ENCODE peak calls at places on chromosome 14, in eight cellular contexts. One of them, this sample, is unnamed.

GRCh38 chr14:23099212-23099861 is 4.0 kb downstream of the C14orf119 start:
- DNase-seq in NCI-H187: no peak
- DNase-seq in HuH-7.5: no peak
- DNase-seq in NCI-H1105: no peak
- DNase-seq in KG1: no peak
- DNase-seq in CMK: no peak
- DNase-seq in stimulated activated CD8-positive, alpha-beta memory T cell treated with anti-CD3 and anti-CD28 coated beads, Interleukin-12 subunit alpha, Interleukin-12 subunit beta, amount 100 ng/mL, for 1 hour: no peak
- DNase-seq in tibial nerve: no peak
- DNase-seq in this sample: no peak

GRCh38 chr14:61774861-61775260 is 12.6 kb downstream of the SNAPC1 start:
- DNase-seq in NCI-H1105: no peak
- DNase-seq in stimulated activated CD8-positive, alpha-beta memory T cell treated with anti-CD3 and anti-CD28 coated beads, Interleukin-12 subunit alpha, Interleukin-12 subunit beta, amount 100 ng/mL, for 1 hour: no peak
- DNase-seq in NCI-H187: no peak
- DNase-seq in HuH-7.5: no peak
- DNase-seq in CMK: no peak
- DNase-seq in KG1: no peak
- DNase-seq in tibial nerve: no peak
- DNase-seq in this sample: no peak

GRCh38 chr14:105249175-105250007 is 1.1 kb downstream of the BTBD6 start:
- DNase-seq in stimulated activated CD8-positive, alpha-beta memory T cell treated with anti-CD3 and anti-CD28 coated beads, Interleukin-12 subunit alpha, Interleukin-12 subunit beta, amount 100 ng/mL, for 1 hour: no peak
- DNase-seq in CMK: no peak
- DNase-seq in HuH-7.5: peak; percentile 48
- DNase-seq in NCI-H187: no peak
- DNase-seq in tibial nerve: no peak
- DNase-seq in KG1: no peak
- DNase-seq in NCI-H1105: no peak
- DNase-seq in this sample: no peak

GRCh38 chr14:71856199-71856919 is 75.9 kb upstream of the RGS6 start:
- DNase-seq in HuH-7.5: no peak
- DNase-seq in tibial nerve: no peak
- DNase-seq in stimulated activated CD8-positive, alpha-beta memory T cell treated with anti-CD3 and anti-CD28 coated beads, Interleukin-12 subunit alpha, Interleukin-12 subunit beta, amount 100 ng/mL, for 1 hour: no peak
- DNase-seq in NCI-H1105: peak; percentile 5
- DNase-seq in KG1: peak; percentile 54
- DNase-seq in CMK: peak; percentile 32
- DNase-seq in NCI-H187: peak; percentile 12
- DNase-seq in this sample: no peak

GRCh38 chr14:68995731-68996130 is 16.6 kb upstream of the ACTN1 start:
- DNase-seq in NCI-H1105: no peak
- DNase-seq in NCI-H187: no peak
- DNase-seq in KG1: no peak
- DNase-seq in tibial nerve: no peak
- DNase-seq in CMK: no peak
- DNase-seq in HuH-7.5: no peak
- DNase-seq in stimulated activated CD8-positive, alpha-beta memory T cell treated with anti-CD3 and anti-CD28 coated beads, Interleukin-12 subunit alpha, Interleukin-12 subunit beta, amount 100 ng/mL, for 1 hour: no peak
- DNase-seq in this sample: no peak

GRCh38 chr14:35985504-35986218 is 159.5 kb downstream of the BRMS1L start:
- DNase-seq in CMK: no peak
- DNase-seq in stimulated activated CD8-positive, alpha-beta memory T cell treated with anti-CD3 and anti-CD28 coated beads, Interleukin-12 subunit alpha, Interleukin-12 subunit beta, amount 100 ng/mL, for 1 hour: no peak
- DNase-seq in NCI-H187: no peak
- DNase-seq in NCI-H1105: no peak
- DNase-seq in HuH-7.5: no peak
- DNase-seq in tibial nerve: no peak
- DNase-seq in KG1: no peak
- DNase-seq in this sample: no peak

GRCh38 chr14:64584185-64584584 is 34.4 kb downstream of the PPP1R36 start:
- DNase-seq in NCI-H1105: no peak
- DNase-seq in tibial nerve: no peak
- DNase-seq in stimulated activated CD8-positive, alpha-beta memory T cell treated with anti-CD3 and anti-CD28 coated beads, Interleukin-12 subunit alpha, Interleukin-12 subunit beta, amount 100 ng/mL, for 1 hour: no peak
- DNase-seq in NCI-H187: no peak
- DNase-seq in CMK: no peak
- DNase-seq in HuH-7.5: no peak
- DNase-seq in KG1: no peak
- DNase-seq in this sample: no peak

GRCh38 chr14:49586673-49587460 is 687 bp upstream of the RPS29 start:
- DNase-seq in stimulated activated CD8-positive, alpha-beta memory T cell treated with anti-CD3 and anti-CD28 coated beads, Interleukin-12 subunit alpha, Interleukin-12 subunit beta, amount 100 ng/mL, for 1 hour: peak; percentile 8
- DNase-seq in tibial nerve: no peak
- DNase-seq in HuH-7.5: no peak
- DNase-seq in CMK: peak; percentile 49
- DNase-seq in KG1: peak; percentile 70
- DNase-seq in NCI-H187: peak; percentile 69
- DNase-seq in NCI-H1105: peak; percentile 25
- DNase-seq in this sample: peak; percentile 69

GRCh38 chr14:96637521-96637920 is 135.3 kb downstream of the PAPOLA start:
- DNase-seq in HuH-7.5: no peak
- DNase-seq in NCI-H187: no peak
- DNase-seq in stimulated activated CD8-positive, alpha-beta memory T cell treated with anti-CD3 and anti-CD28 coated beads, Interleukin-12 subunit alpha, Interleukin-12 subunit beta, amount 100 ng/mL, for 1 hour: no peak
- DNase-seq in NCI-H1105: no peak
- DNase-seq in KG1: no peak
- DNase-seq in tibial nerve: no peak
- DNase-seq in CMK: no peak
- DNase-seq in this sample: no peak

GRCh38 chr14:21241218-21241819 is 27.9 kb downstream of the HNRNPC start:
- DNase-seq in CMK: no peak
- DNase-seq in NCI-H1105: no peak
- DNase-seq in HuH-7.5: no peak
- DNase-seq in NCI-H187: no peak
- DNase-seq in stimulated activated CD8-positive, alpha-beta memory T cell treated with anti-CD3 and anti-CD28 coated beads, Interleukin-12 subunit alpha, Interleukin-12 subunit beta, amount 100 ng/mL, for 1 hour: no peak
- DNase-seq in KG1: no peak
- DNase-seq in tibial nerve: no peak
- DNase-seq in this sample: no peak

GRCh38 chr14:89207925-89208328 is 209.1 kb downstream of the FOXN3 start:
- DNase-seq in KG1: no peak
- DNase-seq in tibial nerve: no peak
- DNase-seq in HuH-7.5: no peak
- DNase-seq in CMK: no peak
- DNase-seq in NCI-H1105: no peak
- DNase-seq in stimulated activated CD8-positive, alpha-beta memory T cell treated with anti-CD3 and anti-CD28 coated beads, Interleukin-12 subunit alpha, Interleukin-12 subunit beta, amount 100 ng/mL, for 1 hour: no peak
- DNase-seq in NCI-H187: no peak
- DNase-seq in this sample: peak; percentile 93

GRCh38 chr14:102655154-102655553 is 62.7 kb downstream of the RCOR1 start:
- DNase-seq in HuH-7.5: no peak
- DNase-seq in tibial nerve: no peak
- DNase-seq in NCI-H187: no peak
- DNase-seq in KG1: no peak
- DNase-seq in stimulated activated CD8-positive, alpha-beta memory T cell treated with anti-CD3 and anti-CD28 coated beads, Interleukin-12 subunit alpha, Interleukin-12 subunit beta, amount 100 ng/mL, for 1 hour: no peak
- DNase-seq in CMK: no peak
- DNase-seq in NCI-H1105: no peak
- DNase-seq in this sample: no peak

GRCh38 chr14:96904201-96904600 is 107.0 kb downstream of the VRK1 start:
- DNase-seq in tibial nerve: no peak
- DNase-seq in CMK: no peak
- DNase-seq in HuH-7.5: no peak
- DNase-seq in NCI-H1105: no peak
- DNase-seq in NCI-H187: no peak
- DNase-seq in KG1: no peak
- DNase-seq in stimulated activated CD8-positive, alpha-beta memory T cell treated with anti-CD3 and anti-CD28 coated beads, Interleukin-12 subunit alpha, Interleukin-12 subunit beta, amount 100 ng/mL, for 1 hour: no peak
- DNase-seq in this sample: no peak

GRCh38 chr14:75630695-75631452 is 29.8 kb downstream of the ERG28 start:
- DNase-seq in tibial nerve: no peak
- DNase-seq in NCI-H1105: no peak
- DNase-seq in KG1: no peak
- DNase-seq in stimulated activated CD8-positive, alpha-beta memory T cell treated with anti-CD3 and anti-CD28 coated beads, Interleukin-12 subunit alpha, Interleukin-12 subunit beta, amount 100 ng/mL, for 1 hour: no peak
- DNase-seq in HuH-7.5: no peak
- DNase-seq in CMK: no peak
- DNase-seq in NCI-H187: no peak
- DNase-seq in this sample: no peak

GRCh38 chr14:97219356-97220017 is 422.3 kb downstream of the VRK1 start:
- DNase-seq in stimulated activated CD8-positive, alpha-beta memory T cell treated with anti-CD3 and anti-CD28 coated beads, Interleukin-12 subunit alpha, Interleukin-12 subunit beta, amount 100 ng/mL, for 1 hour: no peak
- DNase-seq in NCI-H1105: no peak
- DNase-seq in NCI-H187: no peak
- DNase-seq in CMK: no peak
- DNase-seq in KG1: peak; percentile 53
- DNase-seq in tibial nerve: no peak
- DNase-seq in HuH-7.5: no peak
- DNase-seq in this sample: no peak

GRCh38 chr14:92973798-92974372 is 50.9 kb downstream of the CHGA start:
- DNase-seq in NCI-H187: no peak
- DNase-seq in stimulated activated CD8-positive, alpha-beta memory T cell treated with anti-CD3 and anti-CD28 coated beads, Interleukin-12 subunit alpha, Interleukin-12 subunit beta, amount 100 ng/mL, for 1 hour: no peak
- DNase-seq in tibial nerve: no peak
- DNase-seq in KG1: no peak
- DNase-seq in NCI-H1105: no peak
- DNase-seq in HuH-7.5: no peak
- DNase-seq in CMK: no peak
- DNase-seq in this sample: no peak

GRCh38 chr14:71620401-71620800 is 311.8 kb upstream of the RGS6 start:
- DNase-seq in stimulated activated CD8-positive, alpha-beta memory T cell treated with anti-CD3 and anti-CD28 coated beads, Interleukin-12 subunit alpha, Interleukin-12 subunit beta, amount 100 ng/mL, for 1 hour: no peak
- DNase-seq in KG1: no peak
- DNase-seq in NCI-H1105: no peak
- DNase-seq in HuH-7.5: no peak
- DNase-seq in tibial nerve: no peak
- DNase-seq in NCI-H187: no peak
- DNase-seq in CMK: no peak
- DNase-seq in this sample: no peak

GRCh38 chr14:75190023-75190422 is 13.6 kb upstream of the TMED10 start:
- DNase-seq in NCI-H187: no peak
- DNase-seq in KG1: no peak
- DNase-seq in stimulated activated CD8-positive, alpha-beta memory T cell treated with anti-CD3 and anti-CD28 coated beads, Interleukin-12 subunit alpha, Interleukin-12 subunit beta, amount 100 ng/mL, for 1 hour: no peak
- DNase-seq in NCI-H1105: no peak
- DNase-seq in HuH-7.5: no peak
- DNase-seq in tibial nerve: no peak
- DNase-seq in CMK: no peak
- DNase-seq in this sample: no peak

GRCh38 chr14:79483472-79483871 is 727.8 kb downstream of the DIO2 start:
- DNase-seq in HuH-7.5: no peak
- DNase-seq in KG1: no peak
- DNase-seq in CMK: no peak
- DNase-seq in NCI-H187: no peak
- DNase-seq in tibial nerve: no peak
- DNase-seq in NCI-H1105: no peak
- DNase-seq in stimulated activated CD8-positive, alpha-beta memory T cell treated with anti-CD3 and anti-CD28 coated beads, Interleukin-12 subunit alpha, Interleukin-12 subunit beta, amount 100 ng/mL, for 1 hour: no peak
- DNase-seq in this sample: no peak

GRCh38 chr14:61179776-61180398 is 101.3 kb downstream of the TMEM30B start:
- DNase-seq in HuH-7.5: no peak
- DNase-seq in tibial nerve: no peak
- DNase-seq in KG1: no peak
- DNase-seq in NCI-H1105: no peak
- DNase-seq in NCI-H187: no peak
- DNase-seq in stimulated activated CD8-positive, alpha-beta memory T cell treated with anti-CD3 and anti-CD28 coated beads, Interleukin-12 subunit alpha, Interleukin-12 subunit beta, amount 100 ng/mL, for 1 hour: no peak
- DNase-seq in CMK: no peak
- DNase-seq in this sample: no peak